ENCODE peak calls at places on chromosomes 4 and X, in five cellular contexts. I is heart left ventricle, F is activated T-cell treated with anti-CD3 and anti-CD28 coated beads for 24 hours, L is lung, R is HFF-Myc. U is an unnamed sample.

GRCh38 chr4:43163101-43163792 is 270.7 kb downstream of the GRXCR1 start:
- DNase-seq in I (no peak), F (no peak), L (no peak), R (no peak), U (no peak)

GRCh38 chr4:93810340-93810992 is 18.1 kb upstream of the ATOH1 start:
- DNase-seq in I (peak; percentile 30), F (no peak), L (no peak), R (no peak), U (no peak)

GRCh38 chr4:150722908-150723362 is 141.0 kb downstream of the MAB21L2 start:
- DNase-seq in I (peak; percentile 93), F (no peak), L (peak; percentile 69), R (no peak), U (peak; percentile 91)

GRCh38 chrX:135531813-135532212 is 11.4 kb downstream of the INTS6L start:
- DNase-seq in I (no peak), F (no peak), L (no peak), R (no peak), U (no peak)

GRCh38 chr4:118761387-118762016 is 74.4 kb downstream of the SEC24D start:
- DNase-seq in I (no peak), F (no peak), L (no peak), R (no peak), U (peak; percentile 62)

GRCh38 chrX:9873952-9874351 is 87.7 kb downstream of the SHROOM2 start:
- DNase-seq in I (peak; percentile 48), F (peak; percentile 4), L (peak; percentile 56), R (no peak), U (no peak)

GRCh38 chr4:69907151-69907550 is 23.7 kb upstream of the CSN1S1 start:
- DNase-seq in I (no peak), F (no peak), L (no peak), R (no peak), U (peak; percentile 51)

GRCh38 chr4:154877110-154877760 is 96.2 kb downstream of the RBM46 start:
- DNase-seq in I (no peak), F (no peak), L (no peak), R (peak; percentile 16), U (peak; percentile 52)

GRCh38 chr4:80202190-80202711 is 4.9 kb downstream of the PRDM8 start:
- DNase-seq in I (peak; percentile 87), F (peak; percentile 64), L (peak; percentile 84), R (no peak), U (peak; percentile 80)

GRCh38 chr4:120826449-120826848 is 96.1 kb downstream of the PRDM5 start:
- DNase-seq in I (no peak), F (no peak), L (no peak), R (no peak), U (no peak)

GRCh38 chrX:51894697-51895336 is 1.4 kb downstream of the MAGED1 start:
- DNase-seq in I (peak; percentile 37), F (no peak), L (no peak), R (no peak), U (peak; percentile 34)

GRCh38 chrX:103554687-103555417 is 30.5 kb upstream of the TCEAL4 start:
- DNase-seq in I (peak; percentile 41), F (peak; percentile 44), L (no peak), R (peak; percentile 41), U (peak; percentile 67)

GRCh38 chr4:10173039-10173753 is 56.6 kb upstream of the WDR1 start:
- DNase-seq in I (peak; percentile 50), F (no peak), L (peak; percentile 38), R (no peak), U (peak; percentile 86)

GRCh38 chr4:27412617-27413016 is 552.0 kb downstream of the STIM2 start:
- DNase-seq in I (no peak), F (no peak), L (no peak), R (no peak), U (no peak)

GRCh38 chr4:15758294-15758693 is 19.8 kb upstream of the CD38 start:
- DNase-seq in I (no peak), F (no peak), L (no peak), R (no peak), U (no peak)

GRCh38 chr4:39304651-39305050 is 61.5 kb downstream of the RFC1 start:
- DNase-seq in I (no peak), F (no peak), L (no peak), R (no peak), U (peak; percentile 32)

GRCh38 chr4:89838005-89838404 is 1.0 kb upstream of the SNCA start:
- DNase-seq in I (no peak), F (no peak), L (no peak), R (no peak), U (no peak)

GRCh38 chrX:17638731-17639130 is 98.6 kb upstream of the SCML1 start:
- DNase-seq in I (no peak), F (no peak), L (no peak), R (no peak), U (no peak)

GRCh38 chr4:84578540-84579409 is 4.2 kb upstream of the CDS1 start:
- DNase-seq in I (peak; percentile 27), F (no peak), L (no peak), R (peak; percentile 11), U (peak; percentile 79)